ENCODE peak calls at places on chromosomes 6 and 20, in six cellular contexts. One of them, this sample, is unnamed.

GRCh38 chr20:2757969-2758368 is 42.5 kb downstream of the CPXM1 start:
- DNase-seq in AG09319: no peak
- DNase-seq in foreskin fibroblast: no peak
- DNase-seq in GM10248: peak; percentile 6
- DNase-seq in breast epithelium: no peak
- DNase-seq in pancreas: no peak
- DNase-seq in this sample: no peak

GRCh38 chr20:11098888-11099287 is 425.1 kb upstream of the JAG1 start:
- DNase-seq in AG09319: no peak
- DNase-seq in foreskin fibroblast: peak; percentile 13
- DNase-seq in GM10248: no peak
- DNase-seq in breast epithelium: no peak
- DNase-seq in pancreas: no peak
- DNase-seq in this sample: no peak

GRCh38 chr20:15252289-15252688 is 914.9 kb upstream of the FLRT3 start:
- DNase-seq in AG09319: no peak
- DNase-seq in foreskin fibroblast: no peak
- DNase-seq in GM10248: no peak
- DNase-seq in breast epithelium: no peak
- DNase-seq in pancreas: no peak
- DNase-seq in this sample: no peak

GRCh38 chr6:37646097-37646864 is 51.4 kb downstream of the MDGA1 start:
- DNase-seq in AG09319: no peak
- DNase-seq in foreskin fibroblast: no peak
- DNase-seq in GM10248: no peak
- DNase-seq in breast epithelium: no peak
- DNase-seq in pancreas: no peak
- DNase-seq in this sample: no peak

GRCh38 chr6:137230547-137230946 is 11.4 kb upstream of the IFNGR1 start:
- DNase-seq in AG09319: no peak
- DNase-seq in foreskin fibroblast: no peak
- DNase-seq in GM10248: no peak
- DNase-seq in breast epithelium: no peak
- DNase-seq in pancreas: no peak
- DNase-seq in this sample: no peak

GRCh38 chr6:53647437-53648094 is 18.0 kb downstream of the KLHL31 start:
- DNase-seq in AG09319: no peak
- DNase-seq in foreskin fibroblast: peak; percentile 13
- DNase-seq in GM10248: peak; percentile 43
- DNase-seq in breast epithelium: no peak
- DNase-seq in pancreas: no peak
- DNase-seq in this sample: no peak

GRCh38 chr6:37582309-37582708 is 82.6 kb upstream of the CCDC167 start:
- DNase-seq in AG09319: no peak
- DNase-seq in foreskin fibroblast: peak; percentile 39
- DNase-seq in GM10248: no peak
- DNase-seq in breast epithelium: no peak
- DNase-seq in pancreas: no peak
- DNase-seq in this sample: no peak

GRCh38 chr20:24441600-24441999 is 27.8 kb upstream of the SYNDIG1 start:
- DNase-seq in AG09319: no peak
- DNase-seq in foreskin fibroblast: no peak
- DNase-seq in GM10248: no peak
- DNase-seq in breast epithelium: no peak
- DNase-seq in pancreas: no peak
- DNase-seq in this sample: no peak

GRCh38 chr6:165988306-165988756 is 179.3 kb downstream of the TBXT start:
- DNase-seq in AG09319: no peak
- DNase-seq in foreskin fibroblast: peak; percentile 9
- DNase-seq in GM10248: no peak
- DNase-seq in breast epithelium: no peak
- DNase-seq in pancreas: no peak
- DNase-seq in this sample: no peak

GRCh38 chr6:43803783-43804549 is 34.0 kb downstream of the VEGFA start:
- DNase-seq in AG09319: no peak
- DNase-seq in foreskin fibroblast: peak; percentile 50
- DNase-seq in GM10248: no peak
- DNase-seq in breast epithelium: no peak
- DNase-seq in pancreas: no peak
- DNase-seq in this sample: no peak

GRCh38 chr6:1286972-1287600 is 24.8 kb upstream of the FOXQ1 start:
- DNase-seq in AG09319: peak; percentile 45
- DNase-seq in foreskin fibroblast: peak; percentile 86
- DNase-seq in GM10248: no peak
- DNase-seq in breast epithelium: no peak
- DNase-seq in pancreas: no peak
- DNase-seq in this sample: no peak

GRCh38 chr6:154537486-154537885 is 27.0 kb upstream of the CNKSR3 start:
- DNase-seq in AG09319: no peak
- DNase-seq in foreskin fibroblast: no peak
- DNase-seq in GM10248: no peak
- DNase-seq in breast epithelium: no peak
- DNase-seq in pancreas: no peak
- DNase-seq in this sample: no peak

GRCh38 chr20:51914758-51915157 is 112.4 kb upstream of the SALL4 start:
- DNase-seq in AG09319: no peak
- DNase-seq in foreskin fibroblast: no peak
- DNase-seq in GM10248: no peak
- DNase-seq in breast epithelium: no peak
- DNase-seq in pancreas: no peak
- DNase-seq in this sample: no peak

GRCh38 chr20:51917886-51918545 is 115.7 kb upstream of the SALL4 start:
- DNase-seq in AG09319: no peak
- DNase-seq in foreskin fibroblast: no peak
- DNase-seq in GM10248: no peak
- DNase-seq in breast epithelium: no peak
- DNase-seq in pancreas: no peak
- DNase-seq in this sample: no peak

GRCh38 chr20:51910202-51911050 is 108.1 kb upstream of the SALL4 start:
- DNase-seq in AG09319: no peak
- DNase-seq in foreskin fibroblast: peak; percentile 17
- DNase-seq in GM10248: no peak
- DNase-seq in breast epithelium: no peak
- DNase-seq in pancreas: no peak
- DNase-seq in this sample: no peak

GRCh38 chr20:51918561-51918960 is 116.2 kb upstream of the SALL4 start:
- DNase-seq in AG09319: no peak
- DNase-seq in foreskin fibroblast: no peak
- DNase-seq in GM10248: no peak
- DNase-seq in breast epithelium: no peak
- DNase-seq in pancreas: no peak
- DNase-seq in this sample: no peak

GRCh38 chr20:51916244-51916643 is 113.9 kb upstream of the SALL4 start:
- DNase-seq in AG09319: no peak
- DNase-seq in foreskin fibroblast: no peak
- DNase-seq in GM10248: no peak
- DNase-seq in breast epithelium: no peak
- DNase-seq in pancreas: no peak
- DNase-seq in this sample: no peak
- TF ChIP-seq CTCF in AG09319: no peak
- TF ChIP-seq CTCF in foreskin fibroblast: no peak
- TF ChIP-seq CTCF in GM10248: no peak
- TF ChIP-seq CTCF in breast epithelium: no peak
- TF ChIP-seq CTCF in pancreas: no peak
- TF ChIP-seq CTCF in this sample: no peak

GRCh38 chr20:43545837-43546578 is 12.8 kb upstream of the SGK2 start:
- DNase-seq in AG09319: no peak
- DNase-seq in foreskin fibroblast: no peak
- DNase-seq in GM10248: no peak
- DNase-seq in breast epithelium: no peak
- DNase-seq in pancreas: no peak
- DNase-seq in this sample: no peak
- TF ChIP-seq CTCF in AG09319: no peak
- TF ChIP-seq CTCF in foreskin fibroblast: no peak
- TF ChIP-seq CTCF in GM10248: no peak
- TF ChIP-seq CTCF in breast epithelium: no peak
- TF ChIP-seq CTCF in pancreas: no peak
- TF ChIP-seq CTCF in this sample: no peak

GRCh38 chr6:119966484-119966883 is 616.9 kb upstream of the MAN1A1 start:
- DNase-seq in AG09319: no peak
- DNase-seq in foreskin fibroblast: no peak
- DNase-seq in GM10248: peak; percentile 10
- DNase-seq in breast epithelium: no peak
- DNase-seq in pancreas: no peak
- DNase-seq in this sample: no peak
- TF ChIP-seq CTCF in AG09319: no peak
- TF ChIP-seq CTCF in foreskin fibroblast: no peak
- TF ChIP-seq CTCF in GM10248: peak; percentile 24
- TF ChIP-seq CTCF in breast epithelium: no peak
- TF ChIP-seq CTCF in pancreas: no peak
- TF ChIP-seq CTCF in this sample: no peak

GRCh38 chr6:97978855-97979271 is 695.8 kb upstream of the MMS22L start:
- DNase-seq in AG09319: no peak
- DNase-seq in foreskin fibroblast: no peak
- DNase-seq in GM10248: no peak
- DNase-seq in breast epithelium: no peak
- DNase-seq in pancreas: peak; percentile 14
- DNase-seq in this sample: no peak
- TF ChIP-seq CTCF in AG09319: no peak
- TF ChIP-seq CTCF in foreskin fibroblast: no peak
- TF ChIP-seq CTCF in GM10248: no peak
- TF ChIP-seq CTCF in breast epithelium: no peak
- TF ChIP-seq CTCF in pancreas: no peak
- TF ChIP-seq CTCF in this sample: no peak

GRCh38 chr20:33490023-33490933 is at the start of gene CBFA2T2:
- DNase-seq in AG09319: peak; percentile 19
- DNase-seq in foreskin fibroblast: peak; percentile 82
- DNase-seq in GM10248: no peak
- DNase-seq in breast epithelium: peak; percentile 55
- DNase-seq in pancreas: no peak
- DNase-seq in this sample: peak; percentile 79
- TF ChIP-seq CTCF in AG09319: no peak
- TF ChIP-seq CTCF in foreskin fibroblast: no peak
- TF ChIP-seq CTCF in GM10248: no peak
- TF ChIP-seq CTCF in breast epithelium: no peak
- TF ChIP-seq CTCF in pancreas: no peak
- TF ChIP-seq CTCF in this sample: no peak

DNA sequence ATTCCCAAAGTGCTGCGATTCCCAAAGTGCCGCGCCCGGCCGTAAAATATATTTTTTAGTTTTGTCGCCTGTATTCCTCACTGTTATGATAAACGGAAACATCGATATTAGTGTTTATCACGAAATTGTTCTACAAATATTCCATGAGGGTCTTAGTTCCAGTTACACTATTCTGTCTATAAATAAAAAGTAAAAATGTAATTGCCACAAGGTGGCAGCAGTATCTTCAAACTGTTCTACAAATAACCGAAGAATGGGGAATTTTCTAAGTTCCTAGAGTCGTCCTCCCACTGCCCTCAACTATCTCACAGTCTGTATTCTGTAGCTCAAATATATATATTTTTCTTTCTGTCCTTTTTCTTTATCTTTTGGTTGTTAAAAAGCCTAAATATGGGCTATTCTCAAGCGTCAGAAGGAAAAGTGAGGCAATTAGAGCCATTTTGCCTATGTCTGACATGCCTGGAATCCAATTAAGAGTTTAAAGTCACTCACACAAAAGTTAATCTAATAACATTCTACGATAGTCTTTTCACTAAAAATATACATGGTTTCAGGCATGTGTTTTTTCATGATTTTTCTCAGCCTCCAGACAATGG is 14.1 kb upstream of the FAM162B start:
- DNase-seq in AG09319: peak; percentile 5
- DNase-seq in foreskin fibroblast: peak; percentile 53
- DNase-seq in GM10248: peak; percentile 31
- DNase-seq in breast epithelium: no peak
- DNase-seq in pancreas: no peak
- DNase-seq in this sample: no peak
- TF ChIP-seq CTCF in AG09319: peak; percentile 40
- TF ChIP-seq CTCF in foreskin fibroblast: peak; percentile 34
- TF ChIP-seq CTCF in GM10248: peak; percentile 35
- TF ChIP-seq CTCF in breast epithelium: peak; percentile 39
- TF ChIP-seq CTCF in pancreas: peak; percentile 35
- TF ChIP-seq CTCF in this sample: peak; percentile 61

GRCh38 chr20:45235995-45236394 is 14.8 kb downstream of the SEMG2 start:
- DNase-seq in AG09319: no peak
- DNase-seq in foreskin fibroblast: no peak
- DNase-seq in GM10248: no peak
- DNase-seq in breast epithelium: no peak
- DNase-seq in pancreas: no peak
- DNase-seq in this sample: no peak
- TF ChIP-seq CTCF in AG09319: peak; percentile 35
- TF ChIP-seq CTCF in foreskin fibroblast: peak; percentile 29
- TF ChIP-seq CTCF in GM10248: peak; percentile 24
- TF ChIP-seq CTCF in breast epithelium: no peak
- TF ChIP-seq CTCF in pancreas: no peak
- TF ChIP-seq CTCF in this sample: peak; percentile 28

DNA sequence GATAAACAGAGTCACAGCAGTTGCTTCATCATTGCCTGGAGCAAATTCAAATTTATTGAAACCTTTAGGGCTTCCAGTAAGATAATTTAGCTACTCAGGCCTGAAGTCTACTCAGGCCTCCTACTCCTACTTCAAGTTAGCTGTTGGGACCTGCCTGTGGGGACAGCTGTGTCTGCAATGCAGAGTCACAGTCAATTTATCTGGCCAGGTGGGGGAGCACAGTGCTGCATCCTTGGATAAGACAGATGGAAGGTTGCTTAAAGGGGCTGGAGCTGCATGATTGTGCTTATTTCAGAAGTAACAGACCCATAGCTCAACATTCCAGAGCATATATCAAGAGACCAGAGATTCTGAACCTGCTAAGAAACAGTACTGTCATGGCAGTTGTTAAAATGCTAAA is 932.1 kb downstream of the QKI start:
- DNase-seq in AG09319: no peak
- DNase-seq in foreskin fibroblast: no peak
- DNase-seq in GM10248: no peak
- DNase-seq in breast epithelium: no peak
- DNase-seq in pancreas: no peak
- DNase-seq in this sample: no peak
- TF ChIP-seq CTCF in AG09319: no peak
- TF ChIP-seq CTCF in foreskin fibroblast: no peak
- TF ChIP-seq CTCF in GM10248: no peak
- TF ChIP-seq CTCF in breast epithelium: no peak
- TF ChIP-seq CTCF in pancreas: no peak
- TF ChIP-seq CTCF in this sample: no peak

DNA sequence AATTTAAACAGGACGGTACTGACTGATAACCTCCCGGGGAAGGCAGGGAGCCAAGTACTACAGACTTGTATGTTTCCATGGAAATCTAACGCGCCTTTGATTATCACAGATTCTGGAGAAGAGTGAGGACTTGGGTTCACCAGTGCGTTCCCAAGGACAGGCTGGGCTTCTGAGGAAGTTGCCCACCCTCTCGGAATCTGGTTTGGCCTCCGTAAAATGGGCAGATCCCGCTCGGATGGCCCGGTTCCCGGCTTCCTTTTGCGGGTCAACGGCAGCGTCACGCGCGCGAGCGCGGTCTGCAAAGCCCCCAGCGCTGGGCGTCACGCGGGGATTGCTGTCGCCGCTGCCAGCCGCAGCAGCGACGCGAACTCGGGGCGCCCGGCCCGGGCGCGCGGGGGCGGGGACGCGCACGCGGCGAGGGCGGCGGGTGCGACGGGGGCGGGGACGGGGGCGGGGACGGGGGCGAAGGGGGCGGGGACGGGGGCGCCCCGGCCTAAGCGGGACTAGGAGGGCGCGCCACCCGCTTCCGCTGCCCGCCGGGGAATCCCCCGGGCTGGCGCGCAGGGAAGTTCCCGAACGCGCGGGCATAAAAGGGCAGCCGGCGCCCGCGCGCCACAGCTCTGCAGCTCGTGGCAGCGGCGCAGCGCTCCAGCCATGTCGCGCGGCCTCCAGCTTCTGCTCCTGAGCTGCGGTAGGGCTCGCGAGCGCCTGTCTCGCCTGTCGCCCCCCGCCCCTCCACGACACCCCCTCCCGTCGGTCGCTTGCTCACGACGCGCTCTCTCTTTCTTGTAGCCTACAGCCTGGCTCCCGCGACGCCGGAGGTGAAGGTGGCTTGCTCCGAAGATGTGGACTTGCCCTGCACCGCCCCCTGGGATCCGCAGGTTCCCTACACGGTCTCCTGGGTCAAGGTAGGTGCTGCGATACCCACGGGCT is at the start of gene CD83:
- DNase-seq in AG09319: no peak
- DNase-seq in foreskin fibroblast: peak; percentile 73
- DNase-seq in GM10248: peak; percentile 92
- DNase-seq in breast epithelium: no peak
- DNase-seq in pancreas: peak; percentile 81
- DNase-seq in this sample: peak; percentile 48
- TF ChIP-seq CTCF in AG09319: peak; percentile 5
- TF ChIP-seq CTCF in foreskin fibroblast: peak; percentile 15
- TF ChIP-seq CTCF in GM10248: peak; percentile 29
- TF ChIP-seq CTCF in breast epithelium: no peak
- TF ChIP-seq CTCF in pancreas: no peak
- TF ChIP-seq CTCF in this sample: no peak

This sample was measured in mesothelial cell of epicardium.